ENCODE peak calls at places on chromosomes 6 and 20, in four cellular contexts. T is transverse colon; B is T-helper 1 cell; F is activated CD4-positive, alpha-beta T cell treated with anti-CD3 and anti-CD28 coated beads, Interleukin-2, amount 50 U/mL, for 1 hour. L is an unnamed sample.

GRCh38 chr20:57265649-57266250 is 691 bp downstream of the BMP7 start:
- DNase-seq in T (no peak), B (no peak), F (no peak), L (no peak)

GRCh38 chr20:59578602-59579403 is 25.5 kb upstream of the PHACTR3 start:
- DNase-seq in T (no peak), B (no peak), F (no peak), L (no peak)

GRCh38 chr6:15077964-15078363 is 167.9 kb upstream of the JARID2 start:
- DNase-seq in T (no peak), B (no peak), F (no peak), L (no peak)

GRCh38 chr6:18997375-18997826 is 610.3 kb downstream of the RNF144B start:
- DNase-seq in T (no peak), B (no peak), F (no peak), L (peak; percentile 58)

GRCh38 chr6:39273394-39273793 is 40.8 kb downstream of the KCNK17 start:
- DNase-seq in T (peak; percentile 41), B (no peak), F (no peak), L (no peak)

GRCh38 chr6:84449220-84449619 is 221.8 kb upstream of the CEP162 start:
- DNase-seq in T (no peak), B (no peak), F (no peak), L (no peak)

GRCh38 chr6:4133941-4134838 is 1.2 kb downstream of the ECI2 start:
- DNase-seq in T (peak; percentile 29), B (peak; percentile 14), F (peak; percentile 11), L (peak; percentile 48)

GRCh38 chr6:37714836-37715425 is 17.2 kb upstream of the MDGA1 start:
- DNase-seq in T (no peak), B (no peak), F (no peak), L (no peak)

L was measured in ELR.